ENCODE peak calls at places on chromosomes 1 and 21, in four cellular contexts. One of them, this sample, is unnamed.

GRCh38 chr1:67747667-67748066 is 62.7 kb downstream of the GADD45A start:
- DNase-seq in right lobe of liver: no peak
- DNase-seq in tibial artery: no peak
- DNase-seq in T47D: peak
- DNase-seq in this sample: no peak

GRCh38 chr1:58395355-58395754 is 151.2 kb downstream of the OMA1 start:
- DNase-seq in right lobe of liver: no peak
- DNase-seq in tibial artery: no peak
- DNase-seq in T47D: no peak
- DNase-seq in this sample: peak

GRCh38 chr1:111234866-111235265 is 7.4 kb downstream of the CHI3L2 start:
- DNase-seq in right lobe of liver: no peak
- DNase-seq in tibial artery: no peak
- DNase-seq in T47D: no peak
- DNase-seq in this sample: no peak

GRCh38 chr21:14678987-14679574 is 133.0 kb upstream of the SAMSN1 start:
- DNase-seq in right lobe of liver: no peak
- DNase-seq in tibial artery: no peak
- DNase-seq in T47D: no peak
- DNase-seq in this sample: no peak

GRCh38 chr1:184289825-184290550 is 96.8 kb upstream of the C1orf21 start:
- DNase-seq in right lobe of liver: no peak
- DNase-seq in tibial artery: no peak
- DNase-seq in T47D: peak
- DNase-seq in this sample: no peak

GRCh38 chr1:244239261-244239770 is 188.2 kb downstream of the ZBTB18 start:
- DNase-seq in right lobe of liver: no peak
- DNase-seq in tibial artery: no peak
- DNase-seq in T47D: peak
- DNase-seq in this sample: no peak

GRCh38 chr1:34754878-34755637 is at the start of gene GJB5:
- DNase-seq in right lobe of liver: no peak
- DNase-seq in tibial artery: no peak
- DNase-seq in T47D: peak
- DNase-seq in this sample: peak

GRCh38 chr1:181191494-181192040 is 103.1 kb downstream of the IER5 start:
- DNase-seq in right lobe of liver: no peak
- DNase-seq in tibial artery: no peak
- DNase-seq in T47D: no peak
- DNase-seq in this sample: no peak

GRCh38 chr1:39711359-39712340 is 20.4 kb upstream of the HPCAL4 start:
- DNase-seq in right lobe of liver: no peak
- DNase-seq in tibial artery: no peak
- DNase-seq in T47D: no peak
- DNase-seq in this sample: peak

GRCh38 chr1:27099154-27099903 is 55.6 kb downstream of the SLC9A1 start:
- DNase-seq in right lobe of liver: no peak
- DNase-seq in tibial artery: peak
- DNase-seq in T47D: no peak
- DNase-seq in this sample: no peak

GRCh38 chr1:183186820-183187219 is 756 bp downstream of the LAMC2 start:
- DNase-seq in right lobe of liver: no peak
- DNase-seq in tibial artery: no peak
- DNase-seq in T47D: no peak
- DNase-seq in this sample: no peak

GRCh38 chr1:67988066-67988465 is 62.4 kb downstream of the DIRAS3 start:
- DNase-seq in right lobe of liver: no peak
- DNase-seq in tibial artery: no peak
- DNase-seq in T47D: no peak
- DNase-seq in this sample: no peak

GRCh38 chr1:107669996-107670395 is 295.0 kb downstream of the VAV3 start:
- DNase-seq in right lobe of liver: no peak
- DNase-seq in tibial artery: peak
- DNase-seq in T47D: peak
- DNase-seq in this sample: no peak

GRCh38 chr1:239951518-239952130 is 140.1 kb upstream of the FMN2 start:
- DNase-seq in right lobe of liver: no peak
- DNase-seq in tibial artery: no peak
- DNase-seq in T47D: peak
- DNase-seq in this sample: peak

GRCh38 chr1:206895837-206896242 is 1.4 kb upstream of the IL24 start:
- DNase-seq in right lobe of liver: no peak
- DNase-seq in tibial artery: no peak
- DNase-seq in T47D: peak
- DNase-seq in this sample: no peak

GRCh38 chr1:110034040-110034450 is 379 bp upstream of the STRIP1 start:
- DNase-seq in right lobe of liver: no peak
- DNase-seq in tibial artery: no peak
- DNase-seq in T47D: no peak
- DNase-seq in this sample: no peak

GRCh38 chr1:26959722-26960624 is at the start of gene KDF1:
- DNase-seq in right lobe of liver: peak
- DNase-seq in tibial artery: no peak
- DNase-seq in T47D: peak
- DNase-seq in this sample: peak

GRCh38 chr1:116375884-116376733 is 3.1 kb downstream of the ATP1A1 start:
- DNase-seq in right lobe of liver: peak
- DNase-seq in tibial artery: peak
- DNase-seq in T47D: peak
- DNase-seq in this sample: peak

GRCh38 chr21:34736116-34736870 is 67.5 kb downstream of the CLIC6 start:
- DNase-seq in right lobe of liver: no peak
- DNase-seq in tibial artery: peak
- DNase-seq in T47D: peak
- DNase-seq in this sample: no peak

GRCh38 chr1:18575620-18576019 is 55.0 kb upstream of the PAX7 start:
- DNase-seq in right lobe of liver: peak
- DNase-seq in tibial artery: no peak
- DNase-seq in T47D: peak
- DNase-seq in this sample: peak

GRCh38 chr1:57966751-57967406 is 543.0 kb upstream of the DAB1 start:
- DNase-seq in right lobe of liver: no peak
- DNase-seq in tibial artery: no peak
- DNase-seq in T47D: peak
- DNase-seq in this sample: peak

GRCh38 chr1:62103880-62104279 is 90.8 kb upstream of the L1TD1 start:
- DNase-seq in right lobe of liver: no peak
- DNase-seq in tibial artery: no peak
- DNase-seq in T47D: no peak
- DNase-seq in this sample: no peak

GRCh38 chr1:185144233-185144632 is 12.5 kb downstream of the TRMT1L start:
- DNase-seq in right lobe of liver: no peak
- DNase-seq in tibial artery: no peak
- DNase-seq in T47D: no peak
- DNase-seq in this sample: no peak

This sample was measured in H9.